ENCODE peak calls at places on chromosome 1, in eight cellular contexts. E is GM18507; A is vagina; Y is CD4-positive, alpha-beta memory T cell; L is aorta; K is amygdala; F is activated naive CD4-positive, alpha-beta T cell treated with anti-CD3 and anti-CD28 coated beads for 36 hours; V is AG10803. M is an unnamed sample.
A peak's percentile ranks its signal among the peaks of the same experiment; 100 is the strongest.

GRCh38 chr1:170337413-170337994 is 191.7 kb downstream of the NTMT2 start:
- DNase-seq in K (no peak), E (no peak), L (no peak), V (no peak), A (no peak), Y (no peak), F (no peak), M (no peak)

GRCh38 chr1:235822685-235823084 is 44.0 kb downstream of the LYST start:
- DNase-seq in E (no peak), L (no peak), F (no peak), A (no peak), V (peak; percentile 7), Y (no peak), K (no peak), M (no peak)

GRCh38 chr1:92961896-92962752 is 862 bp upstream of the DIPK1A start:
- DNase-seq in K (peak; percentile 50), Y (peak; percentile 85), A (no peak), F (peak; percentile 81), V (peak; percentile 90), E (no peak), L (peak; percentile 76), M (peak; percentile 82)

GRCh38 chr1:104780470-104781078 is 1030.9 kb downstream of the AMY1C start:
- DNase-seq in Y (no peak), V (peak; percentile 4), A (no peak), L (no peak), F (peak; percentile 6), K (no peak), E (peak; percentile 5), M (peak; percentile 3)

GRCh38 chr1:173914366-173914871 is 2.7 kb downstream of the SERPINC1 start:
- DNase-seq in F (peak; percentile 30), Y (no peak), K (no peak), E (peak; percentile 20), A (no peak), V (no peak), L (no peak), M (peak; percentile 23)

GRCh38 chr1:48916121-48917069 is 139.7 kb upstream of the BEND5 start:
- DNase-seq in K (no peak), E (no peak), A (no peak), Y (no peak), F (no peak), V (peak; percentile 79), L (no peak), M (no peak)

GRCh38 chr1:70438529-70438928 is 27.5 kb downstream of the CTH start:
- DNase-seq in A (no peak), Y (no peak), V (peak; percentile 17), K (no peak), F (no peak), E (no peak), L (no peak), M (peak; percentile 5)

GRCh38 chr1:234599617-234600417 is 10.2 kb downstream of the IRF2BP2 start:
- DNase-seq in E (no peak), A (peak; percentile 81), F (peak; percentile 74), K (peak; percentile 86), L (peak; percentile 96), V (peak; percentile 80), Y (peak; percentile 81), M (peak; percentile 89)

GRCh38 chr1:207004931-207005830 is 27.4 kb downstream of the C1orf116 start:
- DNase-seq in K (peak; percentile 14), E (peak; percentile 8), Y (peak; percentile 19), L (no peak), F (peak; percentile 62), V (peak; percentile 78), A (no peak), M (peak; percentile 50)

GRCh38 chr1:204438628-204439027 is 27.0 kb upstream of the PPP1R15B start:
- DNase-seq in Y (no peak), L (peak; percentile 75), K (no peak), A (no peak), V (peak; percentile 99), F (peak; percentile 58), E (no peak), M (peak; percentile 99)

M was measured in PC-9.